ENCODE peak calls at places on chromosomes 16 and 17, in eight cellular contexts. D is upper lobe of right lung, R is suprapubic skin, B is transverse colon, Y is fibroblast of lung, J is A549, K is ovary, H is astrocyte of the spinal cord. G is an unnamed sample.

GRCh38 chr16:67773099-67773498 is 33.3 kb downstream of the RANBP10 start:
- DNase-seq in J (no peak), H (no peak), Y (no peak), K (peak), D (no peak), B (peak), R (no peak), G (peak)

GRCh38 chr16:74556375-74556922 is 50.5 kb downstream of the GLG1 start:
- DNase-seq in K (no peak), H (peak), Y (peak), D (no peak), J (no peak), R (no peak), B (no peak), G (no peak)

GRCh38 chr17:79142375-79142774 is 67.8 kb downstream of the ENGASE start:
- DNase-seq in R (no peak), D (no peak), B (no peak), Y (no peak), K (no peak), J (no peak), H (no peak), G (no peak)

GRCh38 chr17:66717680-66718079 is 117.2 kb upstream of the CACNG5 start:
- DNase-seq in R (no peak), J (no peak), D (peak), Y (peak), K (no peak), H (no peak), B (peak), G (no peak)

GRCh38 chr17:16085066-16085699 is 85.6 kb downstream of the TTC19 start:
- DNase-seq in B (no peak), K (no peak), J (no peak), Y (peak), D (no peak), R (no peak), H (peak), G (peak)

GRCh38 chr17:17044846-17045561 is 2.7 kb downstream of the MPRIP start:
- DNase-seq in H (peak), D (peak), K (peak), R (peak), B (no peak), Y (peak), J (peak), G (peak)

GRCh38 chr17:59810894-59811153 is 81.9 kb downstream of the TUBD1 start:
- DNase-seq in K (no peak), J (no peak), B (no peak), Y (peak), R (no peak), D (no peak), H (no peak), G (no peak)

GRCh38 chr16:49605536-49606241 is 232.1 kb downstream of the C16orf78 start:
- DNase-seq in B (no peak), J (no peak), H (no peak), R (no peak), D (no peak), Y (no peak), K (no peak), G (no peak)

GRCh38 chr17:66372182-66372581 is 69.8 kb downstream of the PRKCA start:
- DNase-seq in D (no peak), B (no peak), Y (no peak), J (no peak), K (no peak), R (no peak), H (no peak), G (no peak)

GRCh38 chr17:3963214-3964201 is 729 bp downstream of the ATP2A3 start:
- DNase-seq in K (no peak), R (no peak), B (peak), D (peak), Y (no peak), H (no peak), J (no peak), G (no peak)

GRCh38 chr17:58677204-58677880 is 14.5 kb downstream of the TEX14 start:
- DNase-seq in J (peak), D (no peak), R (no peak), B (no peak), Y (peak), H (peak), K (no peak), G (peak)

GRCh38 chr16:89845417-89845816 is 17.1 kb downstream of the SPIRE2 start:
- DNase-seq in R (no peak), B (peak), D (no peak), J (no peak), K (no peak), H (no peak), Y (no peak), G (no peak)

GRCh38 chr17:74749262-74750038 is 1.0 kb downstream of the NHERF1 start:
- DNase-seq in K (no peak), D (peak), H (peak), R (no peak), J (no peak), Y (peak), B (peak), G (no peak)

GRCh38 chr17:4988168-4988567 is 693 bp upstream of the CAMTA2 start:
- DNase-seq in R (no peak), H (no peak), K (no peak), B (no peak), J (no peak), Y (no peak), D (no peak), G (no peak)

GRCh38 chr17:48663134-48663924 is 37.2 kb upstream of the HOXB9 start:
- DNase-seq in R (no peak), Y (no peak), D (no peak), J (no peak), H (no peak), K (no peak), B (no peak), G (no peak)
- TF ChIP-seq CTCF in R (no peak), Y (no peak), D (no peak), J (no peak), H (peak), K (no peak), B (no peak), G (peak)

DNA sequence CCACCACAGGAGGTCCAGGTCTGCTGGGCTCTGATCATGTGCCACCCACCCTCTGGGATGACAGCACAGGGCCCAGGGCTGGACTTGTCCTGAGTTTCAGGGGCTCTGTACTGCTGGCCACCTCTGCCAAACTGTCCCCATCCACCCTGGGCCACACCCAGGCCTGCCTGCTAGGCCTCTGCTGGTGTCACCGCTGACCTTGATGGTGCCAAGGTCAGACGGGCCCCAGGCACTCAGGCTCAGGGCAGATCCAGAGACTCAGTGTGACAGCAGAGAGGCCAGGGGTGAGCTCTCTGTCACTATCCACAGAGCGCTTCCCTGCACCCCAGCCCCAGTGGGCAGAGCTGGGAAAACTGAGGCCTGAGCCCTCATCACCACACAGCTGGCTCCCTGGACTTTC is 75.6 kb downstream of the RMI2 start:
- DNase-seq in R (no peak), J (no peak), D (no peak), H (no peak), B (no peak), Y (no peak), K (no peak), G (no peak)
- H3K4me3 ChIP-seq in R (no peak), J (no peak), D (no peak), H (no peak), B (no peak), Y (no peak), K (no peak), G (no peak)

GRCh38 chr16:19755268-19755667 is 37.2 kb downstream of the IQCK start:
- DNase-seq in Y (no peak), B (no peak), K (no peak), J (no peak), H (no peak), R (no peak), D (no peak), G (no peak)
- TF ChIP-seq CTCF in Y (no peak), B (no peak), K (no peak), J (no peak), H (no peak), R (no peak), D (no peak), G (no peak)

DNA sequence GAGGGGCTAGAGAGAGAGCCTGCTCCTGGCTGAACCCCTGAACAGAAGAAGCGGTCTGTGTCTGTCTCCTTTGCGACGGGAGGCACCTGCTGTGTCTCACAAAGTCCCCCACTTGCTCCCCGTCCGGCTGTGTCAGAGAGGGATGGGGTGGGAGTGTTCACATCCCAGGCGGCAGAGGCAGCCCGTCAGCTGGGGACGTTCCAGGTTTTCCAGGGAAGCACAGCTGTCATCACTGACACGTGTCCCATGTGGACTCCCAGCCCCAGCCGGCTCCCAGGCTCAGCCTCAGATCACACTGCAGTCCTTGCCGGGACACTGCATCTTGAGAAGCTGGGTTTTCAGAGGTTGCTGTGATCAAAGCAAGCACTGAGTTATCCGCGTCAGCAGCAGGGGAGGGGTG is 1.6 kb downstream of the TELO2 start:
- DNase-seq in B (no peak), H (no peak), K (no peak), R (no peak), D (no peak), Y (no peak), J (no peak), G (peak)
- H3K4me3 ChIP-seq in B (peak), H (no peak), K (no peak), R (peak), D (no peak), Y (peak), J (peak), G (peak)

GRCh38 chr17:57226793-57227192 is 29.5 kb upstream of the MSI2 start:
- DNase-seq in D (no peak), K (no peak), J (no peak), R (no peak), Y (no peak), H (no peak), B (no peak), G (no peak)

DNA sequence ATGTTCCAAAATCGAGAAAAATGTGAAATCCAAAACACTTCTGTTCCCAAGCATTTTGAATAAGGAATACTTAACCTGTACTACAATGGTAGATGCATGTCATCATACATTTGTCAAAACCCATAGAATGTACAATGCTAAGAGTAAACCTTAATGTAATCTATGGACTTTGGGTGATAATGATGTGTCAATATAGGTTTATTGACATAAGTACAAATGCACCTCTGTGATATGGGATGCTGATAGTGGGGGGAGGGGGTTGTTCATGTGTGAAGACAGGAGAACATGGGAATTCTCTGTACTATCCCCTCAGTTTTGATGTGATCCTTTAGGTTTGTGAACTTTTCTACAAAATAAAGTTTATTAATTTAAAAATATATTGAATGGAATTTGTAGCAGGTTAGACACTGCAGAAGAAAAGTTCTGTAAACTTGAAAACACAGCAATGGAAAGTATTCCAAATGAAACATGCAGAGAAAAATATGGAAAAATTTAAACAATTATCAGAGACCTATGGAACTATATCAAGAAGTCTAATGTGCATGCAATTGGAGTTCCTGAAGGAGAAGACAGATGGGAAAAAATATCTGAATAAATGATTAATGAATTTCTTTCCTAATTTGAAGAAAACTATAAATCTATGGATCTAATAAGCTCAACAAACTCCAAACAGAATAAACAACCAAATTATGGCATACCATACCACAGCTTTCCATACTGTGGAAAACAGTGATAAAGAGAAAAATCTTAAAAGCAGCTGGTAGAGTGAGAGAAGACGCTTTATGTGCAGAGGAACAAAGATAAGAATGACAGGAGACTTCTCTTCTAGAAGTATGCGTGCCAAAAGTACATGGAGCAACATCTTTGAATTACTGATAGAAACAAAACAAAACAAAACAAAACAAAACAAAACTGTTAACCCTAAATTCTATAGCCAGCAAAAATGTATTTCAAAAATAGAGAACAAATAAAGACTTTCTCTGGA is 34.7 kb upstream of the MSI2 start:
- DNase-seq in K (no peak), Y (no peak), H (no peak), J (no peak), B (no peak), R (no peak), D (no peak), G (no peak)
- TF ChIP-seq CTCF in K (no peak), Y (no peak), H (no peak), J (no peak), B (no peak), R (no peak), D (no peak), G (no peak)